ENCODE peak calls at places on chromosomes 1 and 21, in seven cellular contexts. Z is MM.1S; K is psoas muscle; T is substantia nigra; H is PC-9; Y is pancreas; O is CD8-positive, alpha-beta memory T cell. W is an unnamed sample.

GRCh38 chr1:164596149-164596548 is 37.2 kb downstream of the PBX1 start:
- DNase-seq in Z (no peak), K (no peak), T (no peak), H (no peak), Y (no peak), O (no peak), W (no peak)

GRCh38 chr1:26496881-26497280 is 24.6 kb downstream of the HMGN2 start:
- DNase-seq in Z (no peak), K (no peak), T (no peak), H (no peak), Y (no peak), O (no peak), W (no peak)

GRCh38 chr1:162904579-162904978 is 43.6 kb upstream of the CCDC190 start:
- DNase-seq in Z (no peak), K (no peak), T (no peak), H (no peak), Y (no peak), O (no peak), W (no peak)

GRCh38 chr1:55536466-55536865 is 321.3 kb upstream of the USP24 start:
- DNase-seq in Z (peak), K (no peak), T (no peak), H (no peak), Y (no peak), O (no peak), W (no peak)

GRCh38 chr1:25707280-25708016 is 90.9 kb downstream of the MAN1C1 start:
- DNase-seq in Z (no peak), K (no peak), T (no peak), H (peak), Y (peak), O (no peak), W (no peak)

GRCh38 chr21:27734146-27734545 is 767.3 kb upstream of the ADAMTS5 start:
- DNase-seq in Z (no peak), K (no peak), T (no peak), H (no peak), Y (no peak), O (no peak), W (no peak)

GRCh38 chr1:27928216-27928954 is 6.4 kb upstream of the SMPDL3B start:
- DNase-seq in Z (no peak), K (no peak), T (no peak), H (no peak), Y (no peak), O (no peak), W (no peak)

GRCh38 chr1:175150596-175151319 is 41.8 kb downstream of the KIAA0040 start:
- DNase-seq in Z (no peak), K (no peak), T (no peak), H (no peak), Y (no peak), O (no peak), W (no peak)

GRCh38 chr1:151982300-151983005 is 11.2 kb downstream of the S100A10 start:
- DNase-seq in Z (no peak), K (no peak), T (no peak), H (no peak), Y (no peak), O (no peak), W (no peak)

GRCh38 chr21:32590130-32590529 is 4.8 kb upstream of the TCP10L start:
- DNase-seq in Z (no peak), K (no peak), T (no peak), H (no peak), Y (no peak), O (no peak), W (no peak)

GRCh38 chr1:65141394-65141793 is 6.6 kb upstream of the AK4 start:
- DNase-seq in Z (no peak), K (no peak), T (no peak), H (peak), Y (no peak), O (no peak), W (peak)

GRCh38 chr1:204087893-204088528 is 15.1 kb downstream of the SOX13 start:
- DNase-seq in Z (no peak), K (peak), T (no peak), H (no peak), Y (no peak), O (no peak), W (no peak)

GRCh38 chr21:45874716-45875415 is 106.7 kb upstream of the COL6A1 start:
- DNase-seq in Z (no peak), K (peak), T (no peak), H (peak), Y (peak), O (no peak), W (peak)

GRCh38 chr1:242206994-242207393 is 208.1 kb upstream of the MAP1LC3C start:
- DNase-seq in Z (no peak), K (no peak), T (no peak), H (no peak), Y (no peak), O (no peak), W (peak)

GRCh38 chr1:172940170-172940855 is 110.4 kb downstream of the TNFSF18 start:
- DNase-seq in Z (no peak), K (no peak), T (no peak), H (no peak), Y (no peak), O (no peak), W (no peak)

GRCh38 chr21:40841524-40842196 is 5.3 kb downstream of the DSCAM start:
- DNase-seq in Z (peak), K (no peak), T (peak), H (no peak), Y (peak), O (no peak), W (peak)

GRCh38 chr1:110087812-110088738 is 17.6 kb upstream of the ALX3 start:
- DNase-seq in Z (peak), K (peak), T (no peak), H (peak), Y (no peak), O (peak), W (no peak)

GRCh38 chr21:36690637-36691538 is 8.0 kb upstream of the SIM2 start:
- DNase-seq in Z (no peak), K (no peak), T (no peak), H (no peak), Y (no peak), O (no peak), W (no peak)

GRCh38 chr1:109718495-109718894 is 6.4 kb downstream of the GSTM5 start:
- DNase-seq in Z (no peak), K (no peak), T (no peak), H (peak), Y (no peak), O (no peak), W (no peak)

GRCh38 chr21:44083631-44084291 is 23.4 kb upstream of the PWP2 start:
- DNase-seq in Z (no peak), K (no peak), T (no peak), H (no peak), Y (no peak), O (peak), W (no peak)

GRCh38 chr1:53274026-53274425 is 35.7 kb upstream of the MAGOH start:
- DNase-seq in Z (no peak), K (no peak), T (no peak), H (no peak), Y (no peak), O (no peak), W (no peak)

GRCh38 chr1:44072204-44072603 is 40.9 kb upstream of the SLC6A9 start:
- DNase-seq in Z (no peak), K (no peak), T (no peak), H (peak), Y (no peak), O (no peak), W (no peak)

GRCh38 chr1:64823691-64824476 is 79.0 kb downstream of the RAVER2 start:
- DNase-seq in Z (peak), K (no peak), T (peak), H (peak), Y (no peak), O (peak), W (peak)

GRCh38 chr1:201686709-201687455 is 142.1 kb upstream of the IPO9 start:
- DNase-seq in Z (peak), K (no peak), T (no peak), H (peak), Y (no peak), O (no peak), W (no peak)

GRCh38 chr1:39919545-39919944 is 17.8 kb upstream of the MYCL start:
- DNase-seq in Z (peak), K (no peak), T (peak), H (peak), Y (no peak), O (peak), W (no peak)

GRCh38 chr1:109622895-109623294 is 3.3 kb downstream of the AMPD2 start:
- DNase-seq in Z (no peak), K (peak), T (no peak), H (no peak), Y (no peak), O (no peak), W (no peak)

GRCh38 chr1:157438236-157439012 is 113.9 kb downstream of the FCRL5 start:
- DNase-seq in Z (no peak), K (no peak), T (no peak), H (no peak), Y (no peak), O (no peak), W (no peak)

GRCh38 chr1:226274138-226274537 is 34.8 kb downstream of the LIN9 start:
- DNase-seq in Z (no peak), K (no peak), T (no peak), H (no peak), Y (no peak), O (no peak), W (no peak)

GRCh38 chr1:46176211-46176865 is at the start of gene P3R3URF:
- DNase-seq in Z (no peak), K (no peak), T (no peak), H (no peak), Y (no peak), O (no peak), W (no peak)

GRCh38 chr1:161910516-161911077 is 113.1 kb downstream of the OLFML2B start:
- DNase-seq in Z (no peak), K (no peak), T (no peak), H (no peak), Y (no peak), O (no peak), W (no peak)

GRCh38 chr1:6157528-6158174 is 22.5 kb downstream of the CHD5 start:
- DNase-seq in Z (no peak), K (no peak), T (no peak), H (peak), Y (no peak), O (no peak), W (peak)

GRCh38 chr1:227888404-227889046 is 59.2 kb downstream of the WNT9A start:
- DNase-seq in Z (no peak), K (peak), T (no peak), H (no peak), Y (no peak), O (peak), W (no peak)

GRCh38 chr1:6112690-6113005 is 67.0 kb downstream of the KCNAB2 start:
- DNase-seq in Z (no peak), K (peak), T (no peak), H (no peak), Y (no peak), O (no peak), W (no peak)

GRCh38 chr1:26693557-26694184 is 2.1 kb upstream of the ARID1A start:
- DNase-seq in Z (no peak), K (no peak), T (no peak), H (no peak), Y (no peak), O (no peak), W (no peak)

GRCh38 chr1:240803151-240803550 is 191.2 kb upstream of the GREM2 start:
- DNase-seq in Z (no peak), K (no peak), T (no peak), H (no peak), Y (no peak), O (no peak), W (peak)

DNA sequence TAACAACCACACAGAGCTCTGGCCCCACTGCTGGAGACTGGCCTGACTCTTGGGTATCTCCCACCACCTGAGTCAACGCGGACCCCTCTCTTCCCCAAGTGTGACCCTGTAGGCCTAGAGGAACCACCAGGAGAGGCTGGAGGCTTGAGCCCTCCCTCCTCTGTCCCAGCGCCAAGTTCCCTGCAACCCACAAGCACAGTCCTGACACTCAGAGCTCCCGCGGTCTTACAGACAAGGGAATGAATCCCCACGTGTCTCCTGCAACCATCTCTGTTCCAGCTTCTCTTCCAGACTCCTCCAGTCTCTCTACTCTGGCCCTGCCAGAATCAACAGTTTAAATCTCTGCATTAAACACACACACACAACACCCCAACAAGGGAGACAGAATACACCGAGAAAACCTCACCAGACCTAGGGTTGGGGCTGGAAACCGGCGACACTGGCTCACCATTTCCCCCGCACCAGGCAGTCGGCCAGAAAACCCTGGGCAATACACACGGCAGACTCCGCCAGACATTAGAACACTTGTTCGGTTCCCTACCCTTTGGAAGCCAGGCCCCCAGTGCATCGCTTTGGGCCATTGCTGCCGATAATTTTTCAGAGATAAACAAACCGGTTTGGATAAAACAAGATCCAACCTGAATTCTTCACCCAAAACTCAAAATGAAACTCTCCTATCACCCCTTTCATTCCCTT is 21.7 kb downstream of the CASZ1 start:
- DNase-seq in Z (no peak), K (peak), T (no peak), H (no peak), Y (no peak), O (no peak), W (no peak)
- H3K27ac ChIP-seq in Z (no peak), K (peak), T (no peak), H (no peak), Y (no peak), O (no peak), W (no peak)

DNA sequence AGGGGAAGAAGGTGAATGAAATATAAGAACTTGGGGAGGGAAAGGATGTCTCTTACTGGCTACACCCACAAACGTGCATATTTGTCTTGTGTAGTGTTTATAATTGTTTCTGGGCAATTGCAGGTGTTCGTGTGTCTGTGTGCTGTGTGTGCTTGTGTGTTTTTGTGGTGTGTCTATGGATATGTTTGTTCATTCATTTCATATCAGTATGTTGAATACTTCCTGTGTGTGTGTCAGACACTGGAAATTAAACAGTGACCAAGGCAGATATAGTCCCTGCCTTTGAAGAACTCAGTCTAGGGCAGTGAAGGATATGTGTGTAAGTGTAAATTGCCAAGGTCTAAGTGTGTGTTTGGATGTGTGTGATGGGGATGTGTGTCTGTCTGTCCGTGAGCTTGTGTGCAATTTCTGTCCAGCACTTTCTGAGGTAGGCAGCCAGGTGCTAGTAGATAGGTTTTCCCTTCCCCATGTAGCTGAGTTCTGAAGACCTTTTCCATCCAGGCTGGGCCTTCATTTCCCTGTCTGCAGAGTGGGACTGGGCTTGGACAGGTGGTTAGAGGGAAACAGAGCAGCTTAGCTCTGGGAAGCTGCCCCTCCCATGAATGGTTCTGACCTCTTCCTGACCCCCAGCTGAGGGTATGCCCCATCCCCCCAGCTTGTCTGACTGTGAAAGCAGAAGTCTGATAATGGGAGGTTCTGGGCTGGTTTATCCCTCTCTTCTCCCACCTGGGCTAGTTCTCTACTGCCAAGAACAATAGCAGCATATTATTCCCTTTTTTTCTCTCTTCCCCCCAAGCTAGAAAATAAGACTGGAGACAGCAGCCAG is 3.8 kb downstream of the AGO1 start:
- DNase-seq in Z (no peak), K (no peak), T (no peak), H (no peak), Y (no peak), O (no peak), W (no peak)
- H3K27ac ChIP-seq in Z (no peak), K (no peak), T (no peak), H (no peak), Y (no peak), O (peak), W (no peak)

GRCh38 chr1:15796086-15796462 is 11.4 kb downstream of the UQCRHL start:
- DNase-seq in Z (no peak), K (no peak), T (no peak), H (no peak), Y (no peak), O (no peak), W (no peak)

GRCh38 chr1:15799928-15800835 is 7.3 kb downstream of the UQCRHL start:
- DNase-seq in Z (no peak), K (no peak), T (no peak), H (peak), Y (peak), O (no peak), W (peak)

GRCh38 chr1:15799004-15799867 is 8.2 kb downstream of the UQCRHL start:
- DNase-seq in Z (no peak), K (peak), T (no peak), H (peak), Y (no peak), O (no peak), W (peak)

GRCh38 chr1:15802234-15802965 is 5.0 kb downstream of the UQCRHL start:
- DNase-seq in Z (no peak), K (no peak), T (no peak), H (no peak), Y (no peak), O (no peak), W (no peak)

DNA sequence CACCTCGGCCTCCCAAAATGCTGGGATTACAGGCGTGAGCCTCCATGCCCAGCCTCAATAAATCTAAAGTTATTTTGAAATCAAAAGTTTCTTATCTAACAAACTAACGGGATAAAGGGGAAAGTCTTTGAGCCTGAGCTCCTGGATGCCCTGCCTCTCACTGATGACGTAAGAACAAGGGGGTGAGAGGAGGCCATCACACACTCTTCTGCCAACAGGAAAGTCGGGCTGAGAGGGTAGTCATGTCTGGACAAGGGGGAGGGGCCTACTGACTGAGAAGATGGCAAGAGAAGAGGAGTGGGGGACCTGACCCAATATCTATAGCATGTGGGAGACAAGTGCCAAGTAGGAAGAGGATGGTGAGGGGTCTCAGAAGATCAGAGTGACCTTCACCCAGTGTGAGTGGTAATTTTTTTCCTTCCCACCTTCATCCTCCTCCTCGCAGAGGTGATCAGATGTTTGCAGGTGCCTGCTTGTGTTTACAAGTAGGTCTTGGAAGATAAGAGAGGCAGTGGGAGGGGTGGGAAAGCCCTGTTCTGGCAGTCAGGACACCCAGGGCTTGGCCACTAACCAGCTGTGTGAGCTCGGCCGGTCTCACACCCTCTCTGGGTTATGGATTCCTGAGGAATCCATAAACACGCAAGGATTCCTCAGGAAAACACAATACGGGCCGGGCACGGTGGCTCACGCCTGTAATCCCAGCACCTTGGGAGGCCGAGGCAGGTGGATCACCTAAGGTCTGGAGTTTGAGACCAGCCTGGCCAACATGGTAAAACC is 9.6 kb downstream of the UQCRHL start:
- DNase-seq in Z (no peak), K (no peak), T (no peak), H (no peak), Y (no peak), O (no peak), W (no peak)
- H3K27ac ChIP-seq in Z (no peak), K (no peak), T (no peak), H (peak), Y (peak), O (no peak), W (peak)

GRCh38 chr1:211420845-211421454 is 71.0 kb downstream of the RD3 start:
- DNase-seq in Z (no peak), K (no peak), T (no peak), H (no peak), Y (no peak), O (no peak), W (no peak)

GRCh38 chr1:211424018-211424417 is 67.9 kb downstream of the RD3 start:
- DNase-seq in Z (peak), K (no peak), T (no peak), H (no peak), Y (no peak), O (no peak), W (no peak)

GRCh38 chr1:211415700-211416099 is 76.3 kb downstream of the RD3 start:
- DNase-seq in Z (no peak), K (no peak), T (no peak), H (no peak), Y (no peak), O (no peak), W (no peak)

DNA sequence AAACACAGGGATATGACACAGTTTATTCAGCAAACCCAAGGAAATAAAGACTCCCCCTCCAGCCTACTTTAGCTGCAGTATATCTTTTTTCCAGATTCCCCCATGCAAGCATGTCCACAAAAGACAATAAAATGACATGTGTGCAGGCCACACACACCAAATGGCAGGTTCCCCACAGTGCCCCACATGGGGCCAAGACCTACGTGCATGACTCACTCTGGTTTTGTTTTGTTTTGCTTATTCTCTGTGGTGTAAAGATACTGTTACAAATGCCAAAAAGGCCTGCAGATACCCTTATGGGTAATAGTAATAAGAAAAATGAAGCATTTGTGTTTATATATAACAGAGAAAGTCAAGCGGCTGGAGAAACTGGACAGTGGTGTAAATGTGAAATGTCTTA is 71.6 kb downstream of the RD3 start:
- DNase-seq in Z (no peak), K (no peak), T (no peak), H (no peak), Y (no peak), O (no peak), W (no peak)
- H3K27ac ChIP-seq in Z (no peak), K (no peak), T (no peak), H (no peak), Y (no peak), O (no peak), W (no peak)

GRCh38 chr1:11289064-11289463 is 16.1 kb downstream of the UBIAD1 start:
- DNase-seq in Z (no peak), K (no peak), T (no peak), H (no peak), Y (no peak), O (no peak), W (no peak)

GRCh38 chr1:11286735-11287410 is 13.9 kb downstream of the UBIAD1 start:
- DNase-seq in Z (no peak), K (no peak), T (no peak), H (no peak), Y (no peak), O (no peak), W (no peak)

GRCh38 chr1:11283148-11283547 is 10.2 kb downstream of the UBIAD1 start:
- DNase-seq in Z (no peak), K (no peak), T (no peak), H (no peak), Y (no peak), O (no peak), W (no peak)

GRCh38 chr1:11284784-11285183 is 11.8 kb downstream of the UBIAD1 start:
- DNase-seq in Z (no peak), K (no peak), T (no peak), H (no peak), Y (no peak), O (no peak), W (no peak)

GRCh38 chr1:11285883-11286734 is 13.1 kb downstream of the UBIAD1 start:
- DNase-seq in Z (no peak), K (no peak), T (peak), H (no peak), Y (no peak), O (no peak), W (no peak)
- H3K27ac ChIP-seq in Z (no peak), K (no peak), T (no peak), H (no peak), Y (no peak), O (no peak), W (no peak)

W was measured in epithelial cell of prostate.